ENCODE peak calls at places on chromosome 19, in five cellular contexts. E, N, R, O and C are unnamed samples.
A peak's percentile ranks its signal among the peaks of the same experiment; 100 is the strongest.

GRCh38 chr19:4606921-4607678 is 32.2 kb upstream of the TNFAIP8L1 start:
- DNase-seq in E (no peak), N (no peak), R (peak; percentile 77), O (no peak), C (peak; percentile 88)

GRCh38 chr19:17605761-17606745 is 50.6 kb downstream of the COLGALT1 start:
- DNase-seq in E (peak; percentile 80), N (peak; percentile 65), R (peak; percentile 85), O (peak; percentile 30), C (peak; percentile 90)

GRCh38 chr19:2534374-2535050 is 58.6 kb downstream of the GADD45B start:
- DNase-seq in E (peak; percentile 40), N (no peak), R (no peak), O (no peak), C (no peak)

GRCh38 chr19:50046649-50047503 is 21.1 kb downstream of the ZNF473 start:
- DNase-seq in E (peak; percentile 17), N (no peak), R (peak; percentile 66), O (no peak), C (peak; percentile 30)

GRCh38 chr19:49779731-49780578 is 13.2 kb downstream of the AP2A1 start:
- DNase-seq in E (no peak), N (no peak), R (no peak), O (no peak), C (no peak)

GRCh38 chr19:37999309-38000213 is 92.6 kb downstream of the SIPA1L3 start:
- DNase-seq in E (peak; percentile 97), N (peak; percentile 77), R (no peak), O (peak; percentile 99), C (peak; percentile 23)

GRCh38 chr19:19817357-19817756 is 4.2 kb downstream of the ZNF506 start:
- DNase-seq in E (no peak), N (no peak), R (no peak), O (no peak), C (no peak)

GRCh38 chr19:21141787-21142464 is at the start of gene ZNF431:
- DNase-seq in E (peak; percentile 94), N (peak; percentile 98), R (peak; percentile 88), O (peak; percentile 86), C (peak; percentile 83)

GRCh38 chr19:15476334-15476733 is 3.0 kb downstream of the PGLYRP2 start:
- DNase-seq in E (no peak), N (no peak), R (no peak), O (no peak), C (no peak)

GRCh38 chr19:57103573-57104277 is 16.1 kb upstream of the USP29 start:
- DNase-seq in E (peak; percentile 75), N (peak; percentile 55), R (no peak), O (peak; percentile 20), C (peak; percentile 21)

GRCh38 chr19:21900401-21900800 is 64.4 kb upstream of the ZNF43 start:
- DNase-seq in E (no peak), N (no peak), R (no peak), O (no peak), C (no peak)

GRCh38 chr19:19110410-19111137 is 27.7 kb downstream of the TMEM161A start:
- DNase-seq in E (no peak), N (no peak), R (no peak), O (no peak), C (peak; percentile 74)

GRCh38 chr19:5091576-5092215 is 122.8 kb downstream of the KDM4B start:
- DNase-seq in E (no peak), N (no peak), R (no peak), O (no peak), C (peak; percentile 65)

GRCh38 chr19:50252887-50253268 is 49.5 kb downstream of the MYH14 start:
- DNase-seq in E (no peak), N (no peak), R (no peak), O (no peak), C (no peak)

GRCh38 chr19:56764296-56764695 is 76.2 kb downstream of the PEG3 start:
- DNase-seq in E (no peak), N (no peak), R (no peak), O (no peak), C (no peak)

GRCh38 chr19:3573162-3573857 is 566 bp downstream of the HMG20B start:
- DNase-seq in E (no peak), N (no peak), R (peak; percentile 72), O (no peak), C (peak; percentile 54)

GRCh38 chr19:15161028-15161984 is 39.5 kb downstream of the NOTCH3 start:
- DNase-seq in E (peak; percentile 36), N (peak; percentile 66), R (no peak), O (no peak), C (peak; percentile 42)

GRCh38 chr19:46481187-46481586 is 9.8 kb upstream of the PNMA8A start:
- DNase-seq in E (peak; percentile 51), N (no peak), R (no peak), O (peak; percentile 64), C (no peak)

GRCh38 chr19:5484398-5485285 is 29.4 kb downstream of the ZNRF4 start:
- DNase-seq in E (no peak), N (no peak), R (peak; percentile 68), O (peak; percentile 54), C (peak; percentile 34)

GRCh38 chr19:42065051-42065450 is 5.0 kb downstream of the GRIK5 start:
- DNase-seq in E (no peak), N (no peak), R (no peak), O (no peak), C (no peak)

GRCh38 chr19:43562698-43563241 is 12.6 kb downstream of the XRCC1 start:
- DNase-seq in E (peak; percentile 84), N (peak; percentile 86), R (peak; percentile 66), O (peak; percentile 89), C (no peak)

GRCh38 chr19:12787458-12787857 is 3.8 kb upstream of the JUNB start:
- DNase-seq in E (no peak), N (no peak), R (no peak), O (no peak), C (no peak)

GRCh38 chr19:2536461-2536860 is 60.5 kb downstream of the GADD45B start:
- DNase-seq in E (no peak), N (no peak), R (no peak), O (no peak), C (no peak)

GRCh38 chr19:22784051-22784450 is at the start of gene ZNF99:
- DNase-seq in E (no peak), N (no peak), R (no peak), O (no peak), C (no peak)

GRCh38 chr19:44796701-44797115 is 12.2 kb upstream of the BCAM start:
- DNase-seq in E (peak; percentile 46), N (no peak), R (peak; percentile 73), O (peak; percentile 14), C (no peak)

GRCh38 chr19:28258794-28259193 is 954.2 kb downstream of the UQCRFS1 start:
- DNase-seq in E (no peak), N (no peak), R (no peak), O (no peak), C (no peak)

DNA sequence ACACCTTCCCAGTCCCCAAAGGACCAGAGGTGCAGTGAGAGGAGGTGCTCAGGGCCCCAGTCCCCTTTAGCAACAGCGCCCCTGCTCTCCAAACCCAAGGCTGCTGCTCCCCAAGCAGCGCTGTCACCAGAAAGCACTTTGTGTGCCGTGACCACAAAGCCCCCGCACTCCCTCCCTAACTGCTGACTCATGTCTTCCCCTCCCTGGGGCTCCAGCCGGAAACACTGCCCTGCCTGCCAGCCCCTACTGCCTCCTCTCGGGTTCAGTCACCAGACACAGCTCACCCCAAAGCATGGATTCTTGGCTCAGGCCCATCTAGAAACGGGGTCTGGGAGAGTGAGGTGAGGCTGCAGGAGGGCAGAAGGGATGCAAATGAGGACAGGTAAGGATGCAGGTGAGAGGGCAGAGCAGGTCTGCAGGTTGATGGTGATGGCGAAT is 4.9 kb upstream of the TNFSF14 start:
- DNase-seq in E (peak; percentile 74), N (peak; percentile 83), R (no peak), O (peak; percentile 70), C (peak; percentile 27)
- TF ChIP-seq CTCF in E (no peak), N (no peak), R (no peak), O (no peak), C (no peak)

DNA sequence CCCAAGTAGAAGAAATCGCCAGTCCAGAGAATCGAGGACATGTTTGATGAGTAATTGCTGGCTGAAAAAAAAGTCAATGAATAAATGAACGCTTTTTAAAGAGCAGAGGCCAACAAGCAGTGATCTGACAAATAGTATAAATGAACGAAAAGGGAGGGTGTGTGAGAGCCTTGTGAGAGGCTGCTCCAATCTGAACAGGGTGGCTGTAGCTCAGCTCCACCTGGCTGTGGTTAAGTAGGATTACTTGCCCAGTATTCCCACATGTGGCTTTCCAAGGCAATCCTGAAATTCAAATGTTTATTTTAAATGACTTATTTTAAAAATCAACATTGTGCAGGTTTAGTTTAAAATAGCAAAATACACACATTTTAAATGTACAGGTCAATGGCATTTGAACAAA is 117.0 kb downstream of the TSHZ3 start:
- DNase-seq in E (no peak), N (no peak), R (no peak), O (peak; percentile 82), C (no peak)
- TF ChIP-seq CTCF in E (no peak), N (no peak), R (no peak), O (no peak), C (no peak)

GRCh38 chr19:10986301-10987127 is 25.7 kb downstream of the SMARCA4 start:
- DNase-seq in E (no peak), N (no peak), R (no peak), O (no peak), C (no peak)

GRCh38 chr19:10987621-10988297 is 26.9 kb downstream of the SMARCA4 start:
- DNase-seq in E (no peak), N (no peak), R (no peak), O (no peak), C (no peak)

GRCh38 chr19:10985502-10985901 is 24.7 kb downstream of the SMARCA4 start:
- DNase-seq in E (no peak), N (no peak), R (no peak), O (no peak), C (no peak)

GRCh38 chr19:10981496-10981895 is 20.7 kb downstream of the SMARCA4 start:
- DNase-seq in E (no peak), N (no peak), R (no peak), O (no peak), C (no peak)

GRCh38 chr19:10984166-10984735 is 23.4 kb downstream of the SMARCA4 start:
- DNase-seq in E (no peak), N (no peak), R (no peak), O (no peak), C (no peak)
- TF ChIP-seq CTCF in E (no peak), N (no peak), R (no peak), O (no peak), C (no peak)

GRCh38 chr19:13804830-13805683 is 9.8 kb downstream of the ZSWIM4 start:
- DNase-seq in E (no peak), N (no peak), R (no peak), O (no peak), C (peak; percentile 50)

GRCh38 chr19:13806728-13807127 is 11.5 kb downstream of the ZSWIM4 start:
- DNase-seq in E (no peak), N (no peak), R (no peak), O (no peak), C (no peak)

GRCh38 chr19:13799669-13800068 is 4.4 kb downstream of the ZSWIM4 start:
- DNase-seq in E (no peak), N (no peak), R (no peak), O (no peak), C (no peak)

GRCh38 chr19:13807421-13808021 is 12.3 kb downstream of the ZSWIM4 start:
- DNase-seq in E (no peak), N (no peak), R (no peak), O (no peak), C (no peak)

DNA sequence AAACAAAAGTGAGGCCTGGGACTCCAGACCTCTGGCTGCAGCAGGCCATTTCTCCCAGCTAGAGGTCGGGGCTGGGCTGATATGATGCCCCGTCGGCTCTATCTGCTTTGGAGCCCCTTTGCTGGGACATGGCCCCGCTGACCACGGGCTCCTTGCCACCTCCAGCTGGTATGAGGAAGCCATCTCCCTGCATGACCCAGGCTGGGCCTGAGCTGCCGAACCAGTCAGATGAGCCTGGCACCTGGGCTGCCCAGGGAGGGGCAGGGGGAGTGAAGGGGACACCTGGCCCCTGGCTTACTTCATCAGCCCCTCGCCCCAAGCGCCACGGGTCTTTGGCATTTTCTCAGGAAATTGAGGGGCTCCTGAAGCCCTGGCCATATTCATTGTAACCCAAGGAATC is 7.8 kb downstream of the ZSWIM4 start:
- DNase-seq in E (no peak), N (no peak), R (no peak), O (no peak), C (no peak)
- TF ChIP-seq CTCF in E (no peak), N (no peak), R (no peak), O (no peak), C (no peak)